ENCODE peak calls at places on chromosomes 6 and 20, in five cellular contexts. R, Z, Q, W and T are unnamed samples.

GRCh38 chr20:41145821-41146620 is 8.7 kb downstream of the PLCG1 start:
- DNase-seq in R (peak; percentile 50), Z (no peak), Q (no peak), W (peak; percentile 79), T (peak; percentile 80)

GRCh38 chr6:131776986-131777385 is 30.8 kb upstream of the ENPP1 start:
- DNase-seq in R (no peak), Z (no peak), Q (no peak), W (no peak), T (no peak)

GRCh38 chr20:49646126-49646525 is 67.6 kb downstream of the B4GALT5 start:
- DNase-seq in R (no peak), Z (no peak), Q (no peak), W (no peak), T (no peak)

GRCh38 chr6:131322121-131322520 is 186.9 kb downstream of the AKAP7 start:
- DNase-seq in R (no peak), Z (no peak), Q (no peak), W (no peak), T (no peak)

GRCh38 chr20:62120990-62121775 is 1.1 kb upstream of the LSM14B start:
- DNase-seq in R (no peak), Z (peak; percentile 64), Q (peak; percentile 19), W (no peak), T (peak; percentile 68)

GRCh38 chr6:44178424-44179071 is 19.9 kb downstream of the CAPN11 start:
- DNase-seq in R (no peak), Z (no peak), Q (no peak), W (peak; percentile 14), T (no peak)

GRCh38 chr6:62283828-62284411 is 2.1 kb downstream of the KHDRBS2 start:
- DNase-seq in R (no peak), Z (no peak), Q (no peak), W (no peak), T (no peak)

GRCh38 chr6:17291778-17292177 is 10.6 kb downstream of the RBM24 start:
- DNase-seq in R (no peak), Z (no peak), Q (no peak), W (no peak), T (no peak)

GRCh38 chr6:149931501-149931900 is 8.6 kb upstream of the RAET1G start:
- DNase-seq in R (no peak), Z (no peak), Q (no peak), W (no peak), T (no peak)

GRCh38 chr20:41786158-41786557 is 168.0 kb upstream of the CHD6 start:
- DNase-seq in R (no peak), Z (peak; percentile 51), Q (no peak), W (no peak), T (no peak)

GRCh38 chr6:162147281-162147680 is 580.3 kb downstream of the PRKN start:
- DNase-seq in R (no peak), Z (no peak), Q (no peak), W (no peak), T (no peak)

GRCh38 chr6:117674503-117674902 is 766 bp upstream of the NUS1 start:
- DNase-seq in R (no peak), Z (no peak), Q (no peak), W (no peak), T (no peak)

GRCh38 chr6:31736026-31736767 is at the start of gene CLIC1:
- DNase-seq in R (peak; percentile 87), Z (peak; percentile 79), Q (peak; percentile 46), W (peak; percentile 89), T (peak; percentile 93)

GRCh38 chr6:36863670-36864540 is 10.7 kb downstream of the PPIL1 start:
- DNase-seq in R (no peak), Z (no peak), Q (no peak), W (no peak), T (no peak)

GRCh38 chr6:52362443-52363221 is 681 bp downstream of the PAQR8 start:
- DNase-seq in R (peak; percentile 17), Z (no peak), Q (peak; percentile 13), W (peak; percentile 47), T (peak; percentile 79)

GRCh38 chr20:6959900-6960312 is 192.4 kb downstream of the BMP2 start:
- DNase-seq in R (no peak), Z (no peak), Q (no peak), W (no peak), T (no peak)

GRCh38 chr6:73314577-73315492 is 39.2 kb downstream of the DPPA5 start:
- DNase-seq in R (no peak), Z (no peak), Q (no peak), W (no peak), T (no peak)

GRCh38 chr6:62150048-62150663 is 135.9 kb downstream of the KHDRBS2 start:
- DNase-seq in R (no peak), Z (no peak), Q (no peak), W (no peak), T (no peak)

GRCh38 chr6:28956331-28956730 is 32.5 kb upstream of the TRIM27 start:
- DNase-seq in R (no peak), Z (no peak), Q (no peak), W (no peak), T (no peak)

GRCh38 chr6:122289721-122290501 is 109.5 kb upstream of the HSF2 start:
- DNase-seq in R (no peak), Z (no peak), Q (no peak), W (no peak), T (no peak)

GRCh38 chr20:31869942-31870702 is at the start of the genes DUSP15 and TTLL9:
- DNase-seq in R (no peak), Z (no peak), Q (no peak), W (peak; percentile 61), T (peak; percentile 70)

GRCh38 chr6:136330634-136331033 is 41.0 kb upstream of the BCLAF1 start:
- DNase-seq in R (no peak), Z (peak; percentile 25), Q (no peak), W (no peak), T (no peak)
- H3K27me3 ChIP-seq in R (no peaks in the 10 kb centered on the region), Z (no peaks in the 10 kb centered on the region), Q (peaks cover 5% of the 10 kb centered on the region), W (no peaks in the 10 kb centered on the region), T (no peaks in the 10 kb centered on the region)

GRCh38 chr20:60877071-60877470 is 375.0 kb upstream of the CDH4 start:
- DNase-seq in R (no peak), Z (no peak), Q (no peak), W (no peak), T (no peak)
- H3K27me3 ChIP-seq in R (no peaks in the 10 kb centered on the region), Z (peaks cover 92% of the 10 kb centered on the region), Q (no peaks in the 10 kb centered on the region), W (no peaks in the 10 kb centered on the region), T (no peaks in the 10 kb centered on the region)

DNA sequence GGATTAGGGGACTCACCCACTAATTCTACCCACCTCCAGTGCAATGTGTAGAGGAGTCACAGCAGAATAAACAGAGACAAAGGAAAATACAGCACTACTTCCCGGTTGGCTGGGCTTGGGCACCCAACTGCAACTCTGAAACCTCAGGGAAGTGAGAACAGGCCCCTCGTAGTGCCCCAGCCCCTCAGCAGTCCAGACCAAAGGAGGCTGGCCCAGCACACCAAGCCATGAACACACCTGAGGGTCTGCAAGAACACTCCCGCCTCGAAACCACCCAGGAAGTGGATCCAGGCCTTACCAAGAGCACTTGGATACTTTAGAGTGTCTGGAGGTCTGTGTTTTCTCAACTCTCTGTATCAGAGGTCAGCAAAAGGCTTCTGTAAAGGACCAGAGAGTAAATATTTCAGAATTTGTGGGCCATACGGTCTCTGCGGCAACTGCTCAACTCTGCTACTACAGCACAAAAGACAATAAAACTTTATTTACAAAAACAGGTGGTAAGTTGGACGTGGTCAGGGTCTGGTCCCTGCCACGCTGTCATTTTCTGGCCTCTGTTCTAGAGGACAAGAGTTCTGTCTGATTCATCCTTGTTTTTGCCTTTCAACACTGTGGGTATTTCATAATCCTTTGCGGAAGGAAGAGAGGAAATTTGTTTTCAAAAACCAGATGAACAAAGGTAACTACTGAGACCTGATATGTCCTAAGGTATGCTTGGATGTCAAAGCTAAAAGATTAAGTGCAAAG is 154.6 kb downstream of the PTPRT start:
- DNase-seq in R (no peak), Z (no peak), Q (no peak), W (no peak), T (no peak)
- H3K27me3 ChIP-seq in R (no peaks in the 10 kb centered on the region), Z (no peaks in the 10 kb centered on the region), Q (no peaks in the 10 kb centered on the region), W (no peaks in the 10 kb centered on the region), T (no peaks in the 10 kb centered on the region)

GRCh38 chr20:58106143-58106750 is 122.2 kb downstream of the ANKRD60 start:
- DNase-seq in R (no peak), Z (no peak), Q (no peak), W (no peak), T (no peak)
- H3K27me3 ChIP-seq in R (no peaks in the 10 kb centered on the region), Z (no peaks in the 10 kb centered on the region), Q (no peaks in the 10 kb centered on the region), W (no peaks in the 10 kb centered on the region), T (no peaks in the 10 kb centered on the region)

GRCh38 chr6:155259897-155260296 is 3.9 kb upstream of the CLDN20 start:
- DNase-seq in R (no peak), Z (no peak), Q (no peak), W (no peak), T (no peak)
- H3K27me3 ChIP-seq in R (no peaks in the 10 kb centered on the region), Z (no peaks in the 10 kb centered on the region), Q (no peaks in the 10 kb centered on the region), W (no peaks in the 10 kb centered on the region), T (no peaks in the 10 kb centered on the region)

GRCh38 chr20:38650010-38650409 is 48.4 kb downstream of the ARHGAP40 start:
- DNase-seq in R (no peak), Z (no peak), Q (no peak), W (no peak), T (no peak)
- H3K27me3 ChIP-seq in R (peaks cover 37% of the 10 kb centered on the region), Z (peaks cover 15% of the 10 kb centered on the region), Q (peaks cover 24% of the 10 kb centered on the region), W (peaks cover 30% of the 10 kb centered on the region), T (no peaks in the 10 kb centered on the region)

GRCh38 chr20:36303020-36303595 is 3.0 kb upstream of the DLGAP4 start:
- DNase-seq in R (no peak), Z (no peak), Q (no peak), W (no peak), T (no peak)
- H3K27me3 ChIP-seq in R (peaks cover 94% of the 10 kb centered on the region), Z (peaks cover 57% of the 10 kb centered on the region), Q (peaks cover 34% of the 10 kb centered on the region), W (peaks cover 93% of the 10 kb centered on the region), T (no peaks in the 10 kb centered on the region)

GRCh38 chr6:100470721-100471120 is 6.0 kb upstream of the SIM1 start:
- DNase-seq in R (no peak), Z (no peak), Q (no peak), W (no peak), T (no peak)
- H3K27me3 ChIP-seq in R (peaks cover 24% of the 10 kb centered on the region), Z (no peaks in the 10 kb centered on the region), Q (peaks cover 44% of the 10 kb centered on the region), W (peaks cover 76% of the 10 kb centered on the region), T (no peaks in the 10 kb centered on the region)

DNA sequence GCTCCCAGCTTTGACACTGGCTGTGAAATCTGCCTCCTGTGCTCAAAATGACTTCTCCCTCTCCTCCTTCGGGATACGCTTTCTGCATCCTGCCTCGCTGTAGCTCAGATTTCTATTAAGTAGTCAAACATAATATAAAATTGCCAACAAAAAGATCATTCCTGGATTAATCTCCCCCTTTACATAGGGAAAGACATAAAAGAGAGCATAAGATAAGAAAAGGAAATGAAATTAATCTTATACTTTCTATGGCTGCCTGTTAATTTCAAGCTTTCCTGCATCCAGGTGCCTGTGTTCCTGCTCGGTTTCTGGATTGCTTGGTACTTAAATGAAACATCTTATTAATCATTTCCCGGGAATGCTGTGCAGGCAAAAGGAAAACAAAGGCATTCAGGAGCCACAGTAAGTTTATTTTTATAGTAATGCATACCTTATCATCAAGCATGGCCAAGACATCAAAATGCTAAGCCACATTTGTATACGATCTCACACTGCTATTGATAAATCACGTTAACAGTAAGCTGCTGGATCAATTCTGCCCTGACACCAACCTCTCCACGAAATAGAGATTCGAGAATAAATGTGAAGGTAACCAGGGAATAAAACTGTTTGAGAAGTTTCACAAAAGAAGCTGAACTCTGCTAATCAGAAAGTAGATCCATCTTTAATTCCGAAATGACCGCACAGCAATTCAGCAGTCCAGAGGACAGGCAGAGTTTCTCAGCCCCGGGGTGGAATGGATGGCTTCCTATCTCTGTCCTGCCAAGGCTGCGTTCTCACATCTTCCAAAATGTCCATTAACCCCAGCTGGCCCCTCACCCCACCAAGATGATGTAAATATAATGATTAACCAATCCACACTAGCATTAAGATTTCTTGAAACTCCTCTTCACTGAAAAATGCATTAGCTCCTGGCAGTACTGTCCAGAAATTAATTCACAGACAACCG is 32.6 kb upstream of the APCDD1L start:
- DNase-seq in R (no peak), Z (peak; percentile 12), Q (no peak), W (no peak), T (no peak)
- H3K27me3 ChIP-seq in R (peaks cover 4% of the 10 kb centered on the region), Z (no peaks in the 10 kb centered on the region), Q (no peaks in the 10 kb centered on the region), W (peaks cover 12% of the 10 kb centered on the region), T (no peaks in the 10 kb centered on the region)